ENCODE peak calls at places on chromosome 18, in five cellular contexts. W is astrocyte of the spinal cord, K is GM23248, A is caudate nucleus, H is right cardiac atrium. E is an unnamed sample.

GRCh38 chr18:12305930-12306629 is 2.0 kb upstream of the TUBB6 start:
- DNase-seq in H (no peak), K (no peak), W (no peak), A (no peak), E (no peak)

GRCh38 chr18:55477537-55478300 is 110.3 kb downstream of the TCF4 start:
- DNase-seq in H (no peak), K (peak), A (peak), W (peak), E (no peak)

GRCh38 chr18:44791520-44791919 is 110.8 kb downstream of the SETBP1 start:
- DNase-seq in H (no peak), K (no peak), W (no peak), A (no peak), E (no peak)

GRCh38 chr18:13301691-13302469 is 83.3 kb downstream of the LDLRAD4 start:
- DNase-seq in K (no peak), A (no peak), W (no peak), H (no peak), E (no peak)

GRCh38 chr18:79211844-79212243 is 142.7 kb downstream of the ATP9B start:
- DNase-seq in A (no peak), K (peak), W (no peak), H (no peak), E (no peak)

GRCh38 chr18:36175481-36175880 is 11.8 kb upstream of the MOCOS start:
- DNase-seq in H (no peak), K (no peak), A (no peak), W (no peak), E (no peak)

GRCh38 chr18:51048190-51048589 is 18.2 kb downstream of the SMAD4 start:
- DNase-seq in H (no peak), A (no peak), K (no peak), W (no peak), E (no peak)

GRCh38 chr18:58755304-58756010 is 84.2 kb downstream of the MALT1 start:
- DNase-seq in K (no peak), A (peak), H (peak), W (no peak), E (no peak)

GRCh38 chr18:69968073-69968472 is 20.4 kb upstream of the CD226 start:
- DNase-seq in H (no peak), A (no peak), W (no peak), K (no peak), E (no peak)

GRCh38 chr18:37393945-37394609 is 171.5 kb downstream of the CELF4 start:
- DNase-seq in K (peak), H (peak), A (peak), W (peak), E (peak)

GRCh38 chr18:76450912-76451421 is 44.1 kb downstream of the ZNF516 start:
- DNase-seq in H (peak), K (peak), A (no peak), W (no peak), E (no peak)

GRCh38 chr18:25247725-25248124 is 104.2 kb downstream of the ZNF521 start:
- DNase-seq in K (peak), A (no peak), W (peak), H (no peak), E (no peak)

GRCh38 chr18:32770181-32770650 is 2.6 kb downstream of the KLHL14 start:
- DNase-seq in K (no peak), A (no peak), W (no peak), H (peak), E (peak)

GRCh38 chr18:78813156-78813555 is 166.5 kb upstream of the SALL3 start:
- DNase-seq in A (no peak), W (no peak), K (no peak), H (no peak), E (no peak)

GRCh38 chr18:56036673-56037072 is 448.7 kb upstream of the TCF4 start:
- DNase-seq in K (no peak), W (no peak), H (no peak), A (no peak), E (no peak)

GRCh38 chr18:79690071-79690470 is 10.5 kb downstream of the CTDP1 start:
- DNase-seq in K (no peak), H (no peak), A (no peak), W (no peak), E (no peak)

GRCh38 chr18:52339891-52340371 is at the start of gene DCC:
- DNase-seq in W (peak), H (peak), A (peak), K (peak), E (peak)

GRCh38 chr18:79955302-79956075 is 4.0 kb upstream of the SLC66A2 start:
- DNase-seq in W (no peak), A (no peak), H (no peak), K (peak), E (peak)

GRCh38 chr18:70523798-70524182 is 234.9 kb downstream of the SOCS6 start:
- DNase-seq in H (no peak), A (no peak), W (no peak), K (no peak), E (no peak)

GRCh38 chr18:51656249-51656648 is 458.8 kb upstream of the MEX3C start:
- DNase-seq in K (no peak), A (no peak), H (no peak), W (no peak), E (no peak)

GRCh38 chr18:49621301-49621700 is 59.4 kb downstream of the LIPG start:
- DNase-seq in W (no peak), K (no peak), H (no peak), A (no peak), E (no peak)

GRCh38 chr18:3151379-3152264 is 68.1 kb downstream of the MYOM1 start:
- DNase-seq in K (peak), H (no peak), A (peak), W (peak), E (no peak)

GRCh38 chr18:11946756-11947155 is 34.6 kb upstream of the IMPA2 start:
- DNase-seq in K (peak), H (no peak), A (no peak), W (peak), E (no peak)

GRCh38 chr18:41666251-41666650 is 288.8 kb upstream of the PIK3C3 start:
- DNase-seq in K (no peak), H (no peak), W (no peak), A (no peak), E (no peak)

GRCh38 chr18:62862451-62862850 is 147.1 kb downstream of the PHLPP1 start:
- DNase-seq in A (no peak), K (no peak), H (no peak), W (no peak), E (no peak)

GRCh38 chr18:62788111-62788510 is 72.8 kb downstream of the PHLPP1 start:
- DNase-seq in W (no peak), H (no peak), K (no peak), A (no peak), E (no peak)

GRCh38 chr18:2312440-2312839 is 258.9 kb downstream of the METTL4 start:
- DNase-seq in W (no peak), A (no peak), H (no peak), K (no peak), E (no peak)

GRCh38 chr18:38198956-38199355 is 633.4 kb upstream of the CELF4 start:
- DNase-seq in W (no peak), K (no peak), A (no peak), H (no peak), E (no peak)

GRCh38 chr18:51266736-51267135 is 69.3 kb upstream of the MEX3C start:
- DNase-seq in A (no peak), K (peak), H (no peak), W (no peak), E (no peak)

GRCh38 chr18:51668101-51668500 is 470.6 kb upstream of the MEX3C start:
- DNase-seq in A (no peak), H (peak), K (peak), W (peak), E (no peak)

GRCh38 chr18:49752095-49752457 is 61.3 kb downstream of the ACAA2 start:
- DNase-seq in W (no peak), A (no peak), H (no peak), K (no peak), E (no peak)

GRCh38 chr18:963276-963675 is 58.6 kb downstream of the ADCYAP1 start:
- DNase-seq in K (no peak), A (no peak), H (no peak), W (no peak), E (no peak)

GRCh38 chr18:8435376-8435775 is 173.9 kb upstream of the RAB12 start:
- DNase-seq in W (no peak), H (no peak), A (no peak), K (no peak), E (no peak)

GRCh38 chr18:69882965-69883668 is 64.6 kb downstream of the CD226 start:
- DNase-seq in A (no peak), W (no peak), H (no peak), K (peak), E (no peak)

GRCh38 chr18:73688161-73688560 is 459.5 kb downstream of the FBXO15 start:
- DNase-seq in K (no peak), W (no peak), H (no peak), A (no peak), E (no peak)

GRCh38 chr18:702957-703659 is 9.3 kb downstream of the ENOSF1 start:
- DNase-seq in H (no peak), A (no peak), W (peak), K (peak), E (no peak)

GRCh38 chr18:49447810-49448745 is 12.4 kb downstream of the DYM start:
- DNase-seq in K (peak), A (no peak), W (peak), H (no peak), E (no peak)